ENCODE peak calls at places on chromosomes 7 and 10, in five cellular contexts. F is CD8-positive, alpha-beta memory T cell; W is IMR-90; M is kidney epithelial cell; V is left ventricle myocardium inferior. I is an unnamed sample.

GRCh38 chr10:45487738-45488137 is 113.7 kb downstream of the ALOX5 start:
- DNase-seq in W (no peak), V (no peak), F (no peak), M (no peak), I (no peak)

GRCh38 chr10:91653214-91653875 is 20.5 kb upstream of the PPP1R3C start:
- DNase-seq in M (peak; percentile 63), V (no peak), W (peak; percentile 77), F (no peak), I (no peak)

GRCh38 chr7:112202819-112203218 is 3.4 kb downstream of the DOCK4 start:
- DNase-seq in W (no peak), M (no peak), F (peak; percentile 22), V (no peak), I (no peak)

GRCh38 chr10:121469797-121470606 is 128.2 kb downstream of the FGFR2 start:
- DNase-seq in M (no peak), F (no peak), W (no peak), V (no peak), I (no peak)

GRCh38 chr7:144812379-144813283 is 23.2 kb downstream of the TPK1 start:
- DNase-seq in V (no peak), M (no peak), F (peak; percentile 76), W (no peak), I (no peak)

GRCh38 chr7:147611402-147611801 is 979.2 kb upstream of the C7orf33 start:
- DNase-seq in F (no peak), W (no peak), V (no peak), M (no peak), I (no peak)

GRCh38 chr10:97553575-97554100 is 18.9 kb upstream of the ANKRD2 start:
- DNase-seq in V (peak; percentile 72), M (no peak), F (peak; percentile 47), W (peak; percentile 70), I (no peak)

GRCh38 chr10:32938554-32939061 is 19.4 kb downstream of the ITGB1 start:
- DNase-seq in M (no peak), F (no peak), V (peak; percentile 27), W (no peak), I (no peak)

GRCh38 chr10:56357018-56357417 is 4.0 kb downstream of the ZWINT start:
- DNase-seq in V (no peak), F (no peak), M (no peak), W (no peak), I (no peak)

GRCh38 chr7:1937252-1937605 is 267.2 kb downstream of the ELFN1 start:
- DNase-seq in F (no peak), V (peak; percentile 7), M (no peak), W (no peak), I (no peak)

GRCh38 chr10:27661511-27662286 is 83.9 kb downstream of the MKX start:
- DNase-seq in M (no peak), W (no peak), F (no peak), V (no peak), I (no peak)

GRCh38 chr10:34102917-34103506 is 712.1 kb downstream of the PARD3 start:
- DNase-seq in W (peak; percentile 87), V (no peak), M (no peak), F (no peak), I (no peak)

GRCh38 chr7:101717986-101718746 is 89.1 kb upstream of the MYL10 start:
- DNase-seq in F (no peak), V (peak; percentile 20), M (no peak), W (peak; percentile 86), I (peak; percentile 38)

DNA sequence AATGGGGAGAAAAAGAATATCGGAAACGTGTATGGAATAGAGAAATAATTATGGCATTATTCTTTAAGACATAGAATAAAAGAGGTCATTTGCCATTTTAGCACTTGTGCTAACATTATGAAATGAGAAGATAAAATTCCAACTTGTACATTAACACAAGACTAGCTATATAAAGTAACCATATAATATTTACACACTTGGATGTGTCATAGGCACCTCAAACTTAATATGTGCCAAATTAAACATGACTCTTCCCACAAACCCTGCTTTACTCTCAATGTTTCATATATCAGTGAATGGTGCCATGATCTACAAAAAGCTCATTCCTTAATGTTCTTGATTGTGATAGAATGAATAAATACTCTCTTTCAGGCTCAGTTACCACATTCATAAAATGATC is 4.1 kb upstream of the MINDY3 start:
- DNase-seq in M (no peak), F (no peak), V (no peak), W (no peak), I (no peak)
- H3K27me3 ChIP-seq in M (no peaks in the 10 kb centered on the region), F (peaks cover 4% of the 10 kb centered on the region), V (peaks cover 58% of the 10 kb centered on the region), W (peaks cover 6% of the 10 kb centered on the region), I (peaks cover 51% of the 10 kb centered on the region)

GRCh38 chr7:479948-480499 is 39.6 kb downstream of the PDGFA start:
- DNase-seq in W (no peak), M (no peak), F (no peak), V (peak; percentile 10), I (no peak)

GRCh38 chr7:479115-479947 is 40.3 kb downstream of the PDGFA start:
- DNase-seq in W (peak; percentile 19), F (no peak), V (peak; percentile 7), M (no peak), I (no peak)

GRCh38 chr7:482521-483083 is 37.0 kb downstream of the PDGFA start:
- DNase-seq in M (no peak), W (no peak), F (no peak), V (no peak), I (no peak)

GRCh38 chr7:481219-481930 is 38.3 kb downstream of the PDGFA start:
- DNase-seq in W (no peak), M (no peak), V (peak; percentile 10), F (no peak), I (no peak)

DNA sequence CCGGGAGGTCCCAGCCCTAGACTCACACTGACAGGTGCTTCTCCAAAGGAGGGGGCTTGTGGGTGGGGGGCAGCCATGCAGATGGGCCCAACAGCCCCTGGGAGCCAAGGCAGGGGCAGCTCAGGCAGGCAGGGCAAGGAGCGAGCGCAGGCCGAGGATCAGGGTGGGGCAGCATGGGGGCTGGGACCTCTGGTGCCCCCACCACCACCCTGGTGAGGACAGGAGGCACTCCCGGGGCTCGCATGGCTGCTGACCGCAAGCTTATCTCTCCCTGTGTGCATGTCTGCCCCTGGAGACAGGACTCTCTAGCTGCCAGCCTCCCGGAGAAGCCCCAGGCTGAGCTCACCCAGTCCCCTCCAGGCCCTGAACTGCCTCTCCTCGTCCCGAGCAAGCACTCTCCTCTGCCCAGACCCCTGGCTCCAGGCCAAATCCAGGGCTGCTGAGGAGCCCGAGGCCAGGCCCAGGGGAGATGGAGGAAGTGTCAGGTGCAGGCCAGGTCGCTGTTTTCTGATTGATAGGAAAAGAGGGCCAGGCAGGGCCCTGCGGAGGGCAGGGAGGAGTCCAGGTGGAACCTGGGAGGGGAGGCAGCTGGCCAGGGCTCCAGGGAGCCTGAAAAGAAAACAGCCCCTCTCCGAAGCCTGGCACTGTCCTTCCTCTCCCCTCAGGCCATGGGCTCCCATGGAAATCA is 39.0 kb downstream of the PDGFA start:
- DNase-seq in M (no peak), V (peak; percentile 13), F (no peak), W (no peak), I (no peak)
- H3K27me3 ChIP-seq in M (peaks cover 29% of the 10 kb centered on the region), V (peaks cover 44% of the 10 kb centered on the region), F (no peaks in the 10 kb centered on the region), W (peaks cover 38% of the 10 kb centered on the region), I (peaks cover 51% of the 10 kb centered on the region)

DNA sequence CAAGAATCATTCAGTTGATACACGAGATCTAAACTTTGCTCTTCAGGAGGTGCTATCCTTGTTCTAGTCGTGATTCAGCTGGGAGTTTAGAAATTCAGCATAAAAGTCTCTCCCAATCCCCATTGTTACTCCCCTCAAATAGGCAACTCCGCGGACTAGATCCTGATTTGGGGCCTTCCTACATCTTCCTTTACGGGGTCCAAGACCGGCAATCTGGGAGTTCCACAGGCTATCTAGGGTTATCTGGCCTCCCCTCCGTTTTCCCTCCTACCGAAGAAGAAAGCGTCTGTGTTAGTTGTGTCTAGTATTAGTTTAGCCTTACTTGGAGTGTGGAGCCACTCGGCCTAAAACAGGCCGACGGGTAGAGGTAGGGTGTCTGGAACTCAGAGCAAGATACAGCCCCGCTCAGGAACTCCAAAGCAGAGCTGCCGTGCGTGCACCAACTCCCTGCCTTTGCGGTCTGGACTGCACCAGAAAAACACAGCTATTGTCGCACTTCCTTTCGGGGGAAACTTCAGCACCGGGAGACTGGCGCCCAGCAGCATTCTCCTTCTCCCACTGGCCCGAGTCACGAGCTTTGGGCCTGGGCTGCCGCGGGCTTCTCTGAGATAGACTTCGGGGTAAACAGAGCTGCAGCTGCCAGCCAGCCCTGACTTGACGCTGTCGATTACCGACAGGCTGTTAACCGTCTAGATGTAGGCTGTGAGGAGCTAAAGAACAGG is 1.5 kb upstream of the DLX5 start:
- DNase-seq in V (no peak), W (no peak), M (no peak), F (peak; percentile 23), I (no peak)
- H3K27me3 ChIP-seq in V (peaks cover 100% of the 10 kb centered on the region), W (peaks cover 59% of the 10 kb centered on the region), M (peaks cover 65% of the 10 kb centered on the region), F (peaks cover 50% of the 10 kb centered on the region), I (no peaks in the 10 kb centered on the region)

GRCh38 chr10:117167346-117168134 is 29.5 kb upstream of the VAX1 start:
- DNase-seq in M (no peak), W (no peak), V (no peak), F (no peak), I (no peak)

GRCh38 chr10:117168135-117168674 is 29.1 kb upstream of the KCNK18 start:
- DNase-seq in F (peak; percentile 67), M (no peak), V (peak; percentile 47), W (peak; percentile 10), I (no peak)

GRCh38 chr10:117165557-117166419 is 27.7 kb upstream of the VAX1 start:
- DNase-seq in F (no peak), W (peak; percentile 33), M (no peak), V (no peak), I (no peak)

GRCh38 chr10:117164878-117165556 is 26.9 kb upstream of the VAX1 start:
- DNase-seq in M (no peak), W (no peak), V (no peak), F (no peak), I (no peak)

GRCh38 chr10:117166420-117167345 is 28.6 kb upstream of the VAX1 start:
- DNase-seq in M (no peak), F (no peak), V (no peak), W (no peak), I (no peak)
- H3K27me3 ChIP-seq in M (peaks cover 84% of the 10 kb centered on the region), F (peaks cover 75% of the 10 kb centered on the region), V (peaks cover 100% of the 10 kb centered on the region), W (peaks cover 88% of the 10 kb centered on the region), I (peaks cover 16% of the 10 kb centered on the region)

GRCh38 chr7:157685430-157686284 is 348.9 kb downstream of the DNAJB6 start:
- DNase-seq in V (no peak), F (no peak), M (no peak), W (no peak), I (no peak)
- H3K27me3 ChIP-seq in V (peaks cover 100% of the 10 kb centered on the region), F (peaks cover 53% of the 10 kb centered on the region), M (peaks cover 73% of the 10 kb centered on the region), W (peaks cover 28% of the 10 kb centered on the region), I (peaks cover 58% of the 10 kb centered on the region)

GRCh38 chr7:155794196-155794595 is 18.1 kb downstream of the SHH start:
- DNase-seq in F (no peak), V (no peak), W (no peak), M (no peak), I (no peak)
- H3K27me3 ChIP-seq in F (peaks cover 7% of the 10 kb centered on the region), V (peaks cover 55% of the 10 kb centered on the region), W (peaks cover 14% of the 10 kb centered on the region), M (peaks cover 14% of the 10 kb centered on the region), I (peaks cover 20% of the 10 kb centered on the region)

GRCh38 chr10:101062231-101063161 is 707 bp downstream of the KAZALD1 start:
- DNase-seq in M (no peak), F (peak; percentile 43), W (peak; percentile 43), V (peak; percentile 60), I (no peak)
- H3K27me3 ChIP-seq in M (peaks cover 3% of the 10 kb centered on the region), F (peaks cover 44% of the 10 kb centered on the region), W (no peaks in the 10 kb centered on the region), V (peaks cover 38% of the 10 kb centered on the region), I (no peaks in the 10 kb centered on the region)

GRCh38 chr10:78147202-78147601 is 113.5 kb downstream of the RPS24 start:
- DNase-seq in W (no peak), M (no peak), F (no peak), V (no peak), I (no peak)
- H3K27me3 ChIP-seq in W (peaks cover 36% of the 10 kb centered on the region), M (peaks cover 2% of the 10 kb centered on the region), F (no peaks in the 10 kb centered on the region), V (peaks cover 21% of the 10 kb centered on the region), I (peaks cover 38% of the 10 kb centered on the region)

I was measured in PC-9.